ENCODE peak calls at places on chromosome 20, in ten cellular contexts. One of them, this sample, is unnamed.

GRCh38 chr20:18258126-18258860 is 30.0 kb upstream of the ZNF133 start:
- DNase-seq in astrocyte: no peak
- DNase-seq in brain microvascular endothelial cell: no peak
- DNase-seq in left ventricle myocardium inferior: no peak
- DNase-seq in iris pigment epithelial cell: no peak
- DNase-seq in cardiac fibroblast: no peak
- DNase-seq in progenitor cell of endocrine pancreas: no peak
- DNase-seq in T-helper 2 cell: no peak
- DNase-seq in occipital lobe: no peak
- DNase-seq in LoVo: no peak
- DNase-seq in this sample: no peak

GRCh38 chr20:37259865-37260264 is 1.7 kb downstream of the GHRH start:
- DNase-seq in cardiac fibroblast: no peak
- DNase-seq in progenitor cell of endocrine pancreas: no peak
- DNase-seq in brain microvascular endothelial cell: no peak
- DNase-seq in T-helper 2 cell: no peak
- DNase-seq in left ventricle myocardium inferior: no peak
- DNase-seq in LoVo: no peak
- DNase-seq in occipital lobe: no peak
- DNase-seq in iris pigment epithelial cell: no peak
- DNase-seq in astrocyte: no peak
- DNase-seq in this sample: no peak

GRCh38 chr20:3068986-3069900 is 2.2 kb upstream of the OXT start:
- DNase-seq in occipital lobe: no peak
- DNase-seq in T-helper 2 cell: no peak
- DNase-seq in cardiac fibroblast: peak
- DNase-seq in LoVo: no peak
- DNase-seq in brain microvascular endothelial cell: peak
- DNase-seq in left ventricle myocardium inferior: no peak
- DNase-seq in iris pigment epithelial cell: peak
- DNase-seq in astrocyte: no peak
- DNase-seq in progenitor cell of endocrine pancreas: no peak
- DNase-seq in this sample: no peak

GRCh38 chr20:37856932-37857660 is 45.8 kb upstream of the VSTM2L start:
- DNase-seq in brain microvascular endothelial cell: peak
- DNase-seq in T-helper 2 cell: no peak
- DNase-seq in left ventricle myocardium inferior: no peak
- DNase-seq in iris pigment epithelial cell: peak
- DNase-seq in progenitor cell of endocrine pancreas: no peak
- DNase-seq in astrocyte: peak
- DNase-seq in occipital lobe: no peak
- DNase-seq in LoVo: no peak
- DNase-seq in cardiac fibroblast: peak
- DNase-seq in this sample: peak

GRCh38 chr20:53642196-53643030 is 48.8 kb upstream of the ZNF217 start:
- DNase-seq in LoVo: peak
- DNase-seq in T-helper 2 cell: peak
- DNase-seq in iris pigment epithelial cell: peak
- DNase-seq in progenitor cell of endocrine pancreas: no peak
- DNase-seq in brain microvascular endothelial cell: peak
- DNase-seq in left ventricle myocardium inferior: no peak
- DNase-seq in cardiac fibroblast: peak
- DNase-seq in occipital lobe: no peak
- DNase-seq in astrocyte: peak
- DNase-seq in this sample: no peak

GRCh38 chr20:50027611-50028105 is 44.9 kb downstream of the SNAI1 start:
- DNase-seq in cardiac fibroblast: peak
- DNase-seq in LoVo: no peak
- DNase-seq in left ventricle myocardium inferior: peak
- DNase-seq in progenitor cell of endocrine pancreas: no peak
- DNase-seq in iris pigment epithelial cell: peak
- DNase-seq in astrocyte: peak
- DNase-seq in occipital lobe: peak
- DNase-seq in brain microvascular endothelial cell: peak
- DNase-seq in T-helper 2 cell: no peak
- DNase-seq in this sample: no peak

GRCh38 chr20:14264869-14265268 is 72.5 kb downstream of the FLRT3 start:
- DNase-seq in cardiac fibroblast: peak
- DNase-seq in progenitor cell of endocrine pancreas: no peak
- DNase-seq in occipital lobe: no peak
- DNase-seq in astrocyte: no peak
- DNase-seq in iris pigment epithelial cell: peak
- DNase-seq in LoVo: peak
- DNase-seq in left ventricle myocardium inferior: no peak
- DNase-seq in T-helper 2 cell: no peak
- DNase-seq in brain microvascular endothelial cell: peak
- DNase-seq in this sample: peak

GRCh38 chr20:38935967-38936407 is 9.8 kb downstream of the FAM83D start:
- DNase-seq in left ventricle myocardium inferior: no peak
- DNase-seq in astrocyte: no peak
- DNase-seq in T-helper 2 cell: no peak
- DNase-seq in iris pigment epithelial cell: peak
- DNase-seq in occipital lobe: no peak
- DNase-seq in cardiac fibroblast: peak
- DNase-seq in LoVo: no peak
- DNase-seq in brain microvascular endothelial cell: no peak
- DNase-seq in progenitor cell of endocrine pancreas: no peak
- DNase-seq in this sample: no peak

GRCh38 chr20:4717816-4718215 is 3.9 kb upstream of the PRND start:
- DNase-seq in progenitor cell of endocrine pancreas: no peak
- DNase-seq in LoVo: no peak
- DNase-seq in brain microvascular endothelial cell: no peak
- DNase-seq in T-helper 2 cell: no peak
- DNase-seq in left ventricle myocardium inferior: no peak
- DNase-seq in iris pigment epithelial cell: no peak
- DNase-seq in occipital lobe: no peak
- DNase-seq in astrocyte: peak
- DNase-seq in cardiac fibroblast: no peak
- DNase-seq in this sample: no peak

GRCh38 chr20:2742934-2743559 is 50.5 kb downstream of the EBF4 start:
- DNase-seq in progenitor cell of endocrine pancreas: peak
- DNase-seq in T-helper 2 cell: peak
- DNase-seq in cardiac fibroblast: peak
- DNase-seq in occipital lobe: no peak
- DNase-seq in LoVo: peak
- DNase-seq in brain microvascular endothelial cell: peak
- DNase-seq in astrocyte: peak
- DNase-seq in left ventricle myocardium inferior: no peak
- DNase-seq in iris pigment epithelial cell: peak
- DNase-seq in this sample: no peak

GRCh38 chr20:61600061-61600460 is 348.0 kb downstream of the CDH4 start:
- DNase-seq in LoVo: no peak
- DNase-seq in iris pigment epithelial cell: no peak
- DNase-seq in occipital lobe: no peak
- DNase-seq in progenitor cell of endocrine pancreas: no peak
- DNase-seq in T-helper 2 cell: no peak
- DNase-seq in astrocyte: no peak
- DNase-seq in brain microvascular endothelial cell: no peak
- DNase-seq in cardiac fibroblast: no peak
- DNase-seq in left ventricle myocardium inferior: no peak
- DNase-seq in this sample: no peak

GRCh38 chr20:38810926-38811325 is 5.4 kb downstream of the PPP1R16B start:
- DNase-seq in occipital lobe: no peak
- DNase-seq in brain microvascular endothelial cell: no peak
- DNase-seq in astrocyte: no peak
- DNase-seq in left ventricle myocardium inferior: no peak
- DNase-seq in T-helper 2 cell: no peak
- DNase-seq in LoVo: no peak
- DNase-seq in iris pigment epithelial cell: no peak
- DNase-seq in cardiac fibroblast: no peak
- DNase-seq in progenitor cell of endocrine pancreas: no peak
- DNase-seq in this sample: no peak

GRCh38 chr20:40156600-40157307 is 532.3 kb downstream of the MAFB start:
- DNase-seq in iris pigment epithelial cell: no peak
- DNase-seq in occipital lobe: no peak
- DNase-seq in progenitor cell of endocrine pancreas: no peak
- DNase-seq in LoVo: no peak
- DNase-seq in cardiac fibroblast: no peak
- DNase-seq in T-helper 2 cell: no peak
- DNase-seq in brain microvascular endothelial cell: no peak
- DNase-seq in left ventricle myocardium inferior: no peak
- DNase-seq in astrocyte: no peak
- DNase-seq in this sample: no peak